ENCODE peak calls at places on chromosomes 4 and X, in four cellular contexts. J is K562, T is GM12878, D is HepG2. U is an unnamed sample. For H4K20me1, the result is how much of the 10 kb centered on the place peaks cover.

GRCh38 chr4:95524184-95524583 is 24.6 kb downstream of the UNC5C start:
- DNase-seq in J (no peak), D (no peak), T (no peak), U (no peak)

GRCh38 chr4:177283167-177283566 is 26.5 kb upstream of the NEIL3 start:
- DNase-seq in T (no peak), J (no peak), D (no peak), U (no peak)

GRCh38 chr4:87896020-87896621 is 63.4 kb downstream of the MEPE start:
- DNase-seq in J (no peak), T (no peak), D (peak), U (peak)

GRCh38 chr4:141977433-141977832 is 341.1 kb downstream of the IL15 start:
- DNase-seq in T (no peak), J (no peak), D (no peak), U (no peak)

GRCh38 chrX:40092808-40093435 is 4.8 kb downstream of the BCOR start:
- DNase-seq in J (no peak), D (no peak), T (no peak), U (no peak)

GRCh38 chr4:70531981-70532380 is 13.6 kb downstream of the AMTN start:
- DNase-seq in T (no peak), J (peak), D (peak), U (no peak)

GRCh38 chr4:5924466-5925125 is 31.7 kb upstream of the CRMP1 start:
- DNase-seq in T (no peak), D (no peak), J (no peak), U (no peak)

GRCh38 chrX:46757052-46757451 is 1.9 kb downstream of the SLC9A7 start:
- DNase-seq in T (no peak), J (no peak), D (no peak), U (no peak)

GRCh38 chr4:40622913-40623312 is 6.8 kb downstream of the RBM47 start:
- DNase-seq in D (no peak), J (no peak), T (peak), U (no peak)

GRCh38 chrX:41108007-41108683 is 22.9 kb downstream of the USP9X start:
- DNase-seq in J (no peak), T (no peak), D (no peak), U (no peak)

GRCh38 chrX:115940888-115941332 is 229.6 kb upstream of the AGTR2 start:
- DNase-seq in T (peak), J (no peak), D (peak), U (peak)

GRCh38 chr4:143700420-143701352 is at the start of gene FREM3:
- DNase-seq in J (no peak), D (no peak), T (no peak), U (no peak)

GRCh38 chr4:4843651-4844291 is 15.7 kb upstream of the MSX1 start:
- DNase-seq in J (no peak), D (no peak), T (no peak), U (no peak)

GRCh38 chr4:69156913-69157312 is 57.6 kb downstream of the UGT2B11 start:
- DNase-seq in D (peak), J (no peak), T (no peak), U (peak)

GRCh38 chr4:145829629-145830395 is 108.8 kb downstream of the ZNF827 start:
- DNase-seq in J (no peak), T (no peak), D (no peak), U (peak)

GRCh38 chr4:17029964-17030363 is 131.5 kb upstream of the LDB2 start:
- DNase-seq in J (no peak), D (no peak), T (no peak), U (no peak)

GRCh38 chrX:72126048-72126415 is 5.7 kb downstream of the RTL5 start:
- DNase-seq in J (no peak), T (no peak), D (no peak), U (peak)

GRCh38 chrX:107851215-107851614 is 25.5 kb downstream of the MID2 start:
- DNase-seq in J (no peak), T (no peak), D (no peak), U (peak)

GRCh38 chr4:124961138-124961750 is 248.7 kb upstream of the ANKRD50 start:
- DNase-seq in J (no peak), D (no peak), T (no peak), U (no peak)

GRCh38 chrX:51144828-51145442 is 187.7 kb upstream of the NUDT10 start:
- DNase-seq in D (peak), T (peak), J (peak), U (peak)

GRCh38 chr4:2428496-2429213 is 9.9 kb downstream of the CFAP99 start:
- DNase-seq in T (no peak), D (no peak), J (no peak), U (no peak)

GRCh38 chr4:38189445-38189844 is 229.2 kb downstream of the PTTG2 start:
- DNase-seq in T (no peak), J (no peak), D (peak), U (peak)
- H3K27ac ChIP-seq in T (no peak), J (peak), D (no peak), U (no peak)

DNA sequence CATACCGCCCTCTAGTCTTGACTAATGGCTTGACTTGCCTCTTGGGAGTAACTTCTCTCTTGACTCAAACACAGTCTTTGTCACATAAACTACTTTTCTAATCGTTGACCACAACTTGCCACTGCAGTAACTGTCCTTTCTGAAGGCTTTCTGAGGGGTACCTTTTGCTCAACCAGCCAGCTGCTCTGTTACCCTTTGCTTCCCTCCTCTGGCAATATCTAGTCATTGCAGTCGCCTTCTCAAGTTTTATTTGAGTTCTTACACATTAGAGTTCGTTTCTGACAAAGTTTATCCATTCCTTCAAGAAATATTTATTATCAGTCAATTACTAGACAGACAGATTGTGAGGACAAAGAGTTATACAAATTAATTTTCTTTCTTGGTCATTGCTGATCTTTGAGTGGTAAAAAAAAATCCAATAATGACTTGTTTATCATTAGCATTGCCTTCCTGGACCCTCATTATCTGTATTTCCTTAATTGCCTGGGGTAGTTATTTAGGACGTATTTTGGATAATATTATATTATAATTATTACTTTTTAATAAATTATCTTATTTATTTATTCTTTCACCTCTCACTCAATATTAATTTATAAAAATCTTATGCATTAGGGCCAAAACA is 506.8 kb upstream of the PCDH10 start:
- DNase-seq in T (peak), J (peak), D (peak), U (peak)
- H4K20me1 ChIP-seq in T (under half), J (under half), D (under half), U (under half)

GRCh38 chr4:180203349-180203748 is 2039.9 kb upstream of the TENM3 start:
- DNase-seq in D (no peak), J (no peak), T (peak), U (no peak)

DNA sequence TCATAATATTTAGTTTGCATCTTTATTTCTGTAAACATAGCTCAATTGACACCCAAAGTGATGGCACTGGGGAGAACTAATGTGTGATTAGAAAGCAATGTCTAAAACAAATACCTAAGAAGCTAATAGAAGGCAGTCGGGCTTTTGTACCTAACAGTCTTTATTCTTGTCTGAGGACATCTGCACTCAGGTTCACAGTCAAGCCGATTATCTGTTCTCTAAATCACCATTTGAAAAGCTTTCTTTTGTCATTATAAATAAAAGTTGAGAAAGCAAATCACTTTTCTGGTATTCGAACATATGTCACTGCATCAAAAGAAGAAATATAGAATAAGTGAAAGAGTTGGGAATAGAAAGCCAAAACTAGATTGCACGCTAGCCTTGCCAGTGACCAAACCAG is 2037.9 kb upstream of the TENM3 start:
- DNase-seq in J (no peak), T (no peak), D (no peak), U (no peak)
- TF ChIP-seq MYC in J (no peak), T (no peak), D (no peak), U (no peak)

DNA sequence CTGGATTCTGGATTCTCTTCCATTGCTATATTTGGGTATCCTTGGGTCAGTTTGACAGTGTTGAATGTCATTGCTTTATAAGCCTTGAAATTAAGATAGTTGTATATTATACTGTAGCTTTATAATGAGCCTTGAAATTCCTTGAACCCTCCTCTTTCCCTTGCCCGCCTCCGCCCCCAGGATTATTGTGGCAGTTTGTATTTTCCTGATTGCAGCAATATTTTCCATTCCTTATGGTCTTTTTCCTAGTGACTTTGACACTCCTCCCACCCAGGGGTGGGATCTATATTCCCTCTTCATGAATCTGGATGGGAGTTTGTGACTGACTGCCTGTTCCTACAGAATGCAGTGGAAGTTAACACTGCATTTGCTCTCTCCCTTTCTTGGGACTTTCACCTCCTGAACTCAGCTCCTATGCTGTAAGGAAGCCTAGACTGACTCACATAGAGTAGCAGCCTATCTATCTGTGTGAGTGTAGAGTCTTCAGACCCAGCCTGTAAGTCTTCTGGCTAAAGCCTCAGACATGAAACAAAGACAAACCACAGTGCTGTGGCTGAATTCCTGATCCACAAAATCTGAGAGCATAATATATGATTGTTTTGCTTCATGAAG is 2.2 kb downstream of the FUNDC2 start:
- DNase-seq in J (no peak), D (no peak), T (no peak), U (peak)
- H3K27ac ChIP-seq in J (peak), D (peak), T (peak), U (no peak)